ENCODE peak calls at places on chromosomes 5 and 9, in ten cellular contexts. C is NB4, K is prostate gland, F is IMR-90, D is H1, O is sigmoid colon, Q is stomach, H is breast epithelium, R is heart left ventricle, I is right lobe of liver. P is an unnamed sample.

GRCh38 chr5:159337291-159337974 is 7.1 kb upstream of the IL12B start:
- DNase-seq in H (no peak), F (peak), D (no peak), I (no peak), R (no peak), Q (no peak), C (peak), K (no peak), O (no peak), P (no peak)

GRCh38 chr9:93814561-93814960 is 140.6 kb downstream of the BARX1 start:
- DNase-seq in H (no peak), O (no peak), K (no peak), D (no peak), F (no peak), Q (no peak), I (no peak), C (peak), R (no peak), P (no peak)

GRCh38 chr5:138444774-138445546 is 6.1 kb downstream of the REEP2 start:
- DNase-seq in K (no peak), C (no peak), Q (no peak), D (no peak), O (no peak), H (no peak), I (no peak), F (no peak), R (no peak), P (no peak)

GRCh38 chr9:89153618-89154017 is 25.0 kb downstream of the SHC3 start:
- DNase-seq in O (no peak), I (no peak), Q (no peak), R (no peak), H (no peak), C (peak), D (no peak), K (no peak), F (peak), P (no peak)

GRCh38 chr9:123339666-123340414 is 16.2 kb upstream of the CRB2 start:
- DNase-seq in H (no peak), O (no peak), I (no peak), R (peak), K (no peak), Q (no peak), C (peak), D (no peak), F (no peak), P (peak)

GRCh38 chr9:4297795-4298254 is 2.0 kb downstream of the GLIS3 start:
- DNase-seq in C (peak), F (peak), D (no peak), I (peak), K (peak), Q (peak), H (no peak), R (peak), O (peak), P (peak)

GRCh38 chr5:43193952-43194321 is 1.9 kb downstream of the NIM1K start:
- DNase-seq in R (no peak), O (no peak), Q (no peak), F (no peak), C (no peak), K (no peak), I (no peak), H (no peak), D (no peak), P (no peak)

GRCh38 chr9:114031948-114032688 is 46.0 kb downstream of the AMBP start:
- DNase-seq in H (peak), K (peak), F (no peak), C (no peak), D (no peak), I (peak), O (peak), Q (no peak), R (no peak), P (no peak)

GRCh38 chr9:120891255-120891954 is 14.4 kb upstream of the PHF19 start:
- DNase-seq in H (no peak), I (no peak), F (peak), K (no peak), C (no peak), O (no peak), R (no peak), D (no peak), Q (no peak), P (no peak)

GRCh38 chr5:64838376-64838775 is 69.6 kb downstream of the CWC27 start:
- DNase-seq in Q (no peak), F (peak), H (no peak), C (no peak), O (no peak), D (no peak), I (no peak), R (no peak), K (no peak), P (no peak)

GRCh38 chr9:70998962-70999361 is 122.5 kb downstream of the TRPM3 start:
- DNase-seq in Q (no peak), C (no peak), O (no peak), I (no peak), K (no peak), F (peak), D (no peak), H (no peak), R (no peak), P (no peak)

GRCh38 chr5:173682313-173682712 is 65.9 kb upstream of the BOD1 start:
- DNase-seq in D (no peak), O (no peak), K (no peak), R (no peak), Q (no peak), C (no peak), F (no peak), H (no peak), I (no peak), P (no peak)

GRCh38 chr9:133359420-133360175 is 3.2 kb downstream of the SURF2 start:
- DNase-seq in C (peak), I (no peak), D (no peak), H (no peak), F (no peak), O (no peak), Q (no peak), K (no peak), R (no peak), P (no peak)

GRCh38 chr9:132044176-132044880 is 35.3 kb downstream of the MED27 start:
- DNase-seq in R (no peak), D (no peak), Q (no peak), O (no peak), F (peak), H (no peak), I (no peak), C (no peak), K (no peak), P (no peak)

GRCh38 chr9:137478613-137479314 is 19.6 kb upstream of the NSMF start:
- DNase-seq in C (no peak), D (no peak), O (peak), R (peak), K (no peak), H (no peak), I (peak), F (peak), Q (no peak), P (no peak)

GRCh38 chr5:175599210-175599609 is 58.7 kb upstream of the HRH2 start:
- DNase-seq in Q (no peak), I (no peak), D (no peak), H (no peak), O (no peak), F (no peak), R (no peak), K (no peak), C (no peak), P (no peak)

GRCh38 chr9:137217276-137218211 is 4.5 kb downstream of the RNF208 start:
- DNase-seq in R (peak), C (no peak), Q (peak), O (no peak), F (no peak), K (peak), H (peak), D (peak), I (peak), P (peak)

GRCh38 chr5:38297830-38298608 is 39.7 kb downstream of the EGFLAM start:
- DNase-seq in R (no peak), F (no peak), Q (no peak), C (no peak), H (no peak), O (no peak), I (no peak), K (no peak), D (no peak), P (no peak)

GRCh38 chr5:154478752-154479159 is 729 bp upstream of the HAND1 start:
- DNase-seq in R (no peak), C (no peak), H (no peak), I (no peak), Q (no peak), F (no peak), D (no peak), O (peak), K (no peak), P (no peak)

GRCh38 chr9:135045264-135046155 is 42.0 kb upstream of the OLFM1 start:
- DNase-seq in H (peak), Q (peak), F (no peak), C (no peak), K (no peak), O (peak), D (no peak), I (no peak), R (no peak), P (no peak)

GRCh38 chr9:125965421-125965820 is 218.2 kb downstream of the PBX3 start:
- DNase-seq in I (no peak), C (no peak), D (no peak), H (no peak), K (no peak), O (no peak), R (no peak), F (no peak), Q (no peak), P (no peak)

GRCh38 chr5:8517461-8517860 is 648.5 kb downstream of the MTRR start:
- DNase-seq in I (no peak), Q (no peak), O (no peak), C (peak), D (no peak), R (no peak), F (peak), K (no peak), H (no peak), P (no peak)

GRCh38 chr5:175840050-175840841 is 31.1 kb upstream of the CPLX2 start:
- DNase-seq in D (no peak), I (no peak), Q (no peak), F (peak), K (no peak), O (no peak), H (no peak), C (peak), R (no peak), P (no peak)

GRCh38 chr5:135934939-135935338 is 19.8 kb downstream of the LECT2 start:
- DNase-seq in H (no peak), K (no peak), F (peak), I (no peak), C (no peak), R (no peak), O (no peak), D (no peak), Q (no peak), P (no peak)

GRCh38 chr9:115291841-115292240 is 173.9 kb upstream of the TNC start:
- DNase-seq in O (no peak), R (no peak), C (no peak), D (no peak), F (peak), H (no peak), K (peak), I (no peak), Q (peak), P (peak)

GRCh38 chr9:112556497-112557085 is 70.0 kb downstream of the KIAA1958 start:
- DNase-seq in O (no peak), K (no peak), F (peak), I (no peak), Q (no peak), C (no peak), D (no peak), R (no peak), H (no peak), P (no peak)

GRCh38 chr5:174767670-174768069 is 43.3 kb downstream of the MSX2 start:
- DNase-seq in H (no peak), D (no peak), R (no peak), O (no peak), K (no peak), Q (no peak), C (no peak), F (no peak), I (no peak), P (no peak)

GRCh38 chr9:27094640-27095039 is 14.4 kb upstream of the TEK start:
- DNase-seq in I (no peak), Q (no peak), H (no peak), R (no peak), C (no peak), K (no peak), D (no peak), O (no peak), F (peak), P (no peak)

GRCh38 chr5:122444411-122444810 is 132.4 kb downstream of the SNCAIP start:
- DNase-seq in F (no peak), I (no peak), D (no peak), H (no peak), C (no peak), Q (no peak), R (no peak), O (no peak), K (no peak), P (no peak)

GRCh38 chr5:100479079-100479688 is 56.0 kb upstream of the FAM174A start:
- DNase-seq in R (no peak), D (no peak), H (no peak), Q (no peak), F (peak), C (peak), I (no peak), K (peak), O (no peak), P (no peak)

GRCh38 chr5:96203761-96204160 is 229.3 kb downstream of the PCSK1 start:
- DNase-seq in H (no peak), K (no peak), I (no peak), Q (no peak), R (no peak), D (no peak), F (peak), O (no peak), C (no peak), P (no peak)

GRCh38 chr9:137240321-137240840 is 706 bp upstream of the TUBB4B start:
- DNase-seq in R (peak), I (peak), D (no peak), C (peak), O (peak), H (peak), Q (peak), K (peak), F (peak), P (peak)

GRCh38 chr5:143259254-143259605 is 144.3 kb downstream of the NR3C1 start:
- DNase-seq in K (no peak), Q (no peak), R (no peak), H (no peak), O (no peak), I (no peak), F (no peak), C (no peak), D (no peak), P (no peak)

GRCh38 chr5:149777382-149777781 is 47.3 kb downstream of the PPARGC1B start:
- DNase-seq in K (no peak), D (no peak), Q (no peak), O (peak), F (no peak), R (peak), I (no peak), H (no peak), C (no peak), P (no peak)

GRCh38 chr9:4721736-4722135 is 19.3 kb downstream of the AK3 start:
- DNase-seq in O (no peak), H (no peak), F (no peak), R (no peak), I (no peak), C (no peak), Q (no peak), K (no peak), D (no peak), P (no peak)

GRCh38 chr9:37922391-37923120 is 18.6 kb upstream of the SLC25A51 start:
- DNase-seq in R (peak), O (peak), Q (no peak), I (no peak), D (no peak), F (no peak), K (peak), C (no peak), H (no peak), P (no peak)

GRCh38 chr5:145554399-145554798 is 280.7 kb downstream of the PRELID2 start:
- DNase-seq in Q (no peak), O (no peak), H (no peak), K (no peak), C (no peak), F (peak), I (no peak), D (no peak), R (peak), P (no peak)

DNA sequence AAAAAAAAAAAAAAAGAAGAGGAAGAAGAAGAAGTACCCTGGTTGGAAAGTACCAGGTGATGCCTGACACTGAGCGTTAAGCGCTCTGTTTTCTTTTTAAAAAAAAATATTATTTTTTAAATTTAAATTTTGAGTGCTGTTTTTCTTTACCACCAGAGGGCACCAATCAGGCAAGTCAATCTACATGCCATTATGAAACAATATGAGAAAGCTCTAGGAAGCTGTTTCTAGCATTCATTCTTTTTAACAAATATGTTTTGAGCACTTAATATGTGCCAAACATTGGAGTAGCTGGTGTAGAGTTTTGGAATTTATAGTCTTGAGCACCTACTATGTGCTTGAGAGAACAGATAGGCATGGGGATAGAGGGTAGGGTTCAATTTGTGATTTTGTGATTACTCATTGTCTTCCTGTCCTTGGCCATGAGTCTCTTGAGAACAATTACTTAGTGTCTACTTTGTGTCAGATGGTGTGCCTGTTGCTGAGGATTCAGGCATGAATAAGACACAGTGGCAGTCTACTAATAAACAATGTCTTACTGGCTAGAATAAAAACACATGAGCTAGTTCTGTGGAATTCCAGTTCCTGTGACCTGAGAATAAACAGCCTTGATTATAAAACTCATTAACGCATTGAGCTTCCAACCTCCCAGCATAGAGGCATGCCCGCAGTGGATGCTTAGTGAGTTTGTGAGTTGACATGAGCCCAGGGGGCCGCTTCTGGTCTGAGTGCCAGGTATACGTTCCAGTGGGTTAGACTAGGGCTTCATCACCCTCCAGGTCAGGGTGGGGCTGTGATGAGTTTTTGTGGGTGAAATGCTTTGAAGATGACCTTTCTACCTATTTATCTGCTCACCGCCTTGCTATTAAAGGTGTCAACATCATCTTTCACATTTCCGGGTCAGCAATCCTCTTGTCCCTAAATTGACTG is 3.0 kb upstream of the UBE2R2 start:
- DNase-seq in H (no peak), D (no peak), R (no peak), F (peak), C (peak), O (no peak), K (no peak), Q (no peak), I (no peak), P (no peak)
- TF ChIP-seq POLR2A in H (no peak), D (no peak), R (no peak), F (peak), C (no peak), O (no peak), K (no peak), Q (no peak), I (no peak), P (no peak)

DNA sequence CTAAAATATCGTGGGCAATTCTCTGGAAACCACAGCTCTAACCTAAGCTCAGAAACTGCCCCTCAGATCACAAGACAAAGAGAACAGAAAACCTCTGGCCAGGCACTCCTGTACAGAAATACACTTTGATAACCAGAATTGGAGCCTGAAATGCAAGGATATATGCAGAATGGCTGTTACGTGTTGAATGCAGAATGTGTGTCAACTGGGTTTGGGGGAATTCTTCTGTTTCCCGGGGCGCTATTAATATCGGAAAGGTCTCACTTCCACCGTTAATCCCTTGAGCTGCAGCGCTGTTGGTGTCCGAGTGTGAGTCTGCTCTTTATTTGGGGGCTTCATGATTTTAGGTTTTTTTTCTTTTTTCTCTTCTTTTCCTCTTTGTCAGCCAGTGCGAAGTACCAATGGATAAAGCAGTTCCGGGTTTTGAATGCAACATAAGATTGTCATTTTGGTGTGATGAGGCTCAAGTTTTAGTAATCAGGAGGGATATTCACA is 1.2 kb downstream of the PIK3R1 start:
- DNase-seq in R (no peak), O (no peak), Q (no peak), C (no peak), H (no peak), I (no peak), D (no peak), F (peak), K (no peak), P (no peak)
- TF ChIP-seq POLR2A in R (no peak), O (no peak), Q (no peak), C (no peak), H (no peak), I (no peak), D (no peak), F (no peak), K (no peak), P (no peak)

GRCh38 chr9:1712861-1713260 is 302.3 kb upstream of the SMARCA2 start:
- DNase-seq in Q (no peak), F (no peak), K (no peak), R (no peak), O (no peak), H (no peak), D (no peak), I (no peak), C (no peak), P (no peak)
- TF ChIP-seq POLR2A in Q (no peak), F (no peak), K (no peak), R (no peak), O (no peak), H (no peak), D (no peak), I (no peak), C (no peak), P (no peak)

GRCh38 chr5:98773464-98774191 is at the start of gene RGMB:
- DNase-seq in I (peak), D (peak), F (peak), C (peak), K (peak), O (peak), Q (peak), H (peak), R (peak), P (peak)
- TF ChIP-seq POLR2A in I (peak), D (no peak), F (peak), C (no peak), K (peak), O (peak), Q (no peak), H (peak), R (peak), P (peak)

GRCh38 chr5:141127305-141127704 is 5.7 kb downstream of the PCDHB4 start:
- DNase-seq in K (no peak), D (no peak), F (no peak), I (no peak), R (no peak), H (no peak), Q (no peak), C (no peak), O (no peak), P (no peak)

GRCh38 chr5:141121985-141122384 is 367 bp downstream of the PCDHB4 start:
- DNase-seq in H (no peak), Q (no peak), O (no peak), R (no peak), F (no peak), I (no peak), D (no peak), C (no peak), K (no peak), P (no peak)

DNA sequence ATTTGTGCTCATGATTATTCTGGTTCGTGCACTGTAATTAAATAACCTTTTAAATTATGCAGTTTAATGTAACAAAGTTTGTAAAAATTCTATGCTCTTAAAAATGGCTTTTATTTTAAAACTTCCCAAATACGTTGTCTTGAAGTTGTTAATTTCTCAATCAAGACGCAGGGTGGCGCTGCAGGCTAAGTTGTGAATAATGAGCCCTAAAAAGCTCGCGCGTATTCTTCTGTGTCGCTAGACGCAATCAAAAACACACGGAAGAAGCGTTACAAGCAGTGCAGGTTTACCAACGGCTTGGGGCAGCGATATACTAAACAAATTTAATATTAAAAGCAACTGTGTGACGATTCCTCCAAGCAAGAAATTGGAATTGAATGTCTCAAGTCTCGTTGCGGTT is at the start of gene PCDHB4:
- DNase-seq in O (no peak), K (no peak), I (no peak), Q (no peak), F (no peak), D (no peak), C (peak), R (no peak), H (no peak), P (no peak)
- TF ChIP-seq POLR2A in O (no peak), K (no peak), I (no peak), Q (no peak), F (no peak), D (no peak), C (no peak), R (no peak), H (no peak), P (no peak)

GRCh38 chr5:134524219-134524825 is 1.1 kb upstream of the JADE2 start:
- DNase-seq in O (peak), H (peak), K (peak), Q (peak), F (peak), R (peak), C (peak), I (peak), D (peak), P (peak)
- TF ChIP-seq POLR2A in O (peak), H (peak), K (peak), Q (no peak), F (no peak), R (peak), C (peak), I (peak), D (no peak), P (peak)